ENCODE peak calls at places on chromosomes 1 and 21, in seven cellular contexts. L is PC-3; B is right lobe of liver; V is CD8-positive, alpha-beta T cell; C is suprapubic skin; W is esophagus muscularis mucosa; R is fibroblast of lung. S is an unnamed sample.

GRCh38 chr1:84998642-84999280 is 1.8 kb upstream of the MCOLN2 start:
- DNase-seq in L (peak; percentile 41), V (peak; percentile 67), W (no peak), C (no peak), R (peak; percentile 14), B (no peak), S (peak; percentile 46)

GRCh38 chr1:88985033-88985432 is 7.4 kb downstream of the KYAT3 start:
- DNase-seq in V (no peak), C (no peak), L (peak; percentile 95), R (peak; percentile 86), B (no peak), W (no peak), S (no peak)

GRCh38 chr1:200737647-200738296 is 921 bp upstream of the CAMSAP2 start:
- DNase-seq in C (no peak), V (no peak), R (no peak), L (no peak), B (no peak), W (no peak), S (no peak)

GRCh38 chr1:59917026-59917784 is 9.4 kb downstream of the CYP2J2 start:
- DNase-seq in R (no peak), W (no peak), C (no peak), V (no peak), B (no peak), L (no peak), S (no peak)

GRCh38 chr1:222634180-222635013 is 16.5 kb downstream of the MIA3 start:
- DNase-seq in W (no peak), R (peak; percentile 94), B (no peak), L (peak; percentile 100), C (no peak), V (peak; percentile 67), S (peak; percentile 83)

GRCh38 chr1:37477198-37477931 is 3.0 kb downstream of the ZC3H12A start:
- DNase-seq in C (peak; percentile 72), V (peak; percentile 79), W (no peak), L (peak; percentile 57), R (no peak), B (peak; percentile 68), S (peak; percentile 77)

GRCh38 chr21:28633803-28634572 is 358.7 kb downstream of the LTN1 start:
- DNase-seq in C (no peak), B (no peak), W (no peak), L (peak; percentile 91), R (peak; percentile 75), V (no peak), S (no peak)

GRCh38 chr1:18868801-18869424 is 9.5 kb upstream of the TAS1R2 start:
- DNase-seq in B (no peak), L (no peak), V (no peak), R (no peak), C (no peak), W (no peak), S (no peak)

DNA sequence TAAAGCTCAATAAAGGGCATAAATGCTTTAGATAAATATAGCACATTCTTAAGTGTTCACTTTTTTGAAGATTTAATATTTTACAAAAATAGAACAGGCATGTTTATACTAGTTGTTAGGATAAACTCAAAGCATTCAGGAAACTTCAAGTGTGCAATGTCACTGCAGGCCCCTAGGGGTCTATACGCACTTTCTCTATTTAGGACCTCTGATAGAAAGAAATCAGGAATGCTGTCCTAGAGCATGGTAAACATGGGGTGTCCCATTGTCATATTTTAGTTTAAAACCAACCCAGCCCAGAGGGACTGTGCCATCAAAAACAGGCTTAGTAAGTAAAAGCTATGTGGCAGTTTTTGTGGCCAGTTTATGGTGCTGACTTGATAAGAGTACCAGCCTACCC is 102.2 kb downstream of the BARHL2 start:
- DNase-seq in L (peak; percentile 10), C (no peak), W (no peak), V (no peak), R (no peak), B (no peak), S (no peak)
- TF ChIP-seq CTCF in L (peak; percentile 55), C (no peak), W (no peak), V (no peak), R (no peak), B (peak; percentile 23), S (peak; percentile 85)

GRCh38 chr1:111848852-111849545 is 93.3 kb downstream of the DDX20 start:
- DNase-seq in V (no peak), B (no peak), L (no peak), R (no peak), W (no peak), C (no peak), S (no peak)

GRCh38 chr1:111855260-111855659 is 99.6 kb downstream of the DDX20 start:
- DNase-seq in R (no peak), W (no peak), C (no peak), B (no peak), L (no peak), V (no peak), S (peak; percentile 73)

GRCh38 chr1:111852216-111852615 is 96.5 kb downstream of the DDX20 start:
- DNase-seq in W (no peak), R (no peak), C (no peak), B (no peak), V (no peak), L (no peak), S (no peak)

GRCh38 chr1:111850124-111850523 is 94.4 kb downstream of the DDX20 start:
- DNase-seq in V (no peak), B (no peak), C (no peak), R (no peak), W (no peak), L (no peak), S (no peak)

GRCh38 chr1:111851552-111851951 is 95.9 kb downstream of the DDX20 start:
- DNase-seq in L (no peak), R (no peak), W (no peak), C (no peak), V (no peak), B (no peak), S (peak; percentile 67)
- H3K4me1 ChIP-seq in L (no peaks in the 10 kb centered on the region), R (no peaks in the 10 kb centered on the region), W (peaks cover 24% of the 10 kb centered on the region), C (no peaks in the 10 kb centered on the region), V (no peaks in the 10 kb centered on the region), B (no peaks in the 10 kb centered on the region), S (no peaks in the 10 kb centered on the region)

DNA sequence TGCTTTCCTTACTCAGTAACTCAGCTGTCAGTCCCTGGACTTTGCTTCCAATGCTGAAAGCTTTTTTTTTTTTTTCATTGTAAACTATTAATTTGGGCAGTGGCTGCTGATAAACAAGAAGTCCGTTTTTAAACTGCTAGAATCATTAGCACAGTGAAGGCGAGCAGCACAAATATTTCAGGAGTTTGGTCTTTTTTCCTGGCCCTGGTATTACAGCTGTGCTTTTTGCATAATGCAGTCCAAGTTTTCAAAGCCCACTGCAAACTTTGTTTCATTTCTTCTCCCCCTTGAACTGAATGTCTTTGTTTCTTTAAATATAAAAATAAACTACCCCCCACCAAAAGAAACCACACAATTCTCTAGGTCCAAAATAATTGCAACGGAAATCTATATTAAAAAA is 6.6 kb downstream of the GLIS1 start:
- DNase-seq in B (no peak), W (no peak), C (no peak), V (no peak), R (peak; percentile 15), L (no peak), S (no peak)
- H3K4me3 ChIP-seq in B (no peak overlapping the region), W (no peak overlapping the region), C (no peak overlapping the region), V (no peak overlapping the region), R (no peak overlapping the region), L (peak overlapping the region; percentile 54), S (no peak overlapping the region)

GRCh38 chr1:41918450-41919043 is at the start of gene HIVEP3:
- DNase-seq in B (no peak), W (peak; percentile 86), C (no peak), R (peak; percentile 42), V (no peak), L (peak; percentile 63), S (no peak)
- TF ChIP-seq CTCF in B (peak; percentile 7), W (no peak), C (no peak), R (no peak), V (no peak), L (peak; percentile 27), S (peak; percentile 52)

GRCh38 chr1:230865062-230865817 is 3.1 kb downstream of the C1orf198 start:
- DNase-seq in R (no peak), B (no peak), V (no peak), C (no peak), W (no peak), L (no peak), S (no peak)

GRCh38 chr1:230863449-230863848 is 4.9 kb downstream of the C1orf198 start:
- DNase-seq in R (no peak), V (no peak), C (peak; percentile 74), L (peak; percentile 69), B (no peak), W (no peak), S (no peak)

GRCh38 chr1:230866171-230866811 is 2.0 kb downstream of the C1orf198 start:
- DNase-seq in L (no peak), R (no peak), B (no peak), C (no peak), V (no peak), W (no peak), S (no peak)

GRCh38 chr1:230861970-230862595 is 6.2 kb downstream of the C1orf198 start:
- DNase-seq in L (no peak), V (no peak), R (peak; percentile 87), W (no peak), C (no peak), B (no peak), S (no peak)

GRCh38 chr1:230864441-230864840 is 3.9 kb downstream of the C1orf198 start:
- DNase-seq in W (no peak), L (no peak), B (no peak), R (no peak), C (no peak), V (no peak), S (no peak)
- H3K4me1 ChIP-seq in W (peaks cover 57% of the 10 kb centered on the region), L (peaks cover 39% of the 10 kb centered on the region), B (no peaks in the 10 kb centered on the region), R (peaks cover 28% of the 10 kb centered on the region), C (peaks cover 62% of the 10 kb centered on the region), V (peaks cover 14% of the 10 kb centered on the region), S (no peaks in the 10 kb centered on the region)

DNA sequence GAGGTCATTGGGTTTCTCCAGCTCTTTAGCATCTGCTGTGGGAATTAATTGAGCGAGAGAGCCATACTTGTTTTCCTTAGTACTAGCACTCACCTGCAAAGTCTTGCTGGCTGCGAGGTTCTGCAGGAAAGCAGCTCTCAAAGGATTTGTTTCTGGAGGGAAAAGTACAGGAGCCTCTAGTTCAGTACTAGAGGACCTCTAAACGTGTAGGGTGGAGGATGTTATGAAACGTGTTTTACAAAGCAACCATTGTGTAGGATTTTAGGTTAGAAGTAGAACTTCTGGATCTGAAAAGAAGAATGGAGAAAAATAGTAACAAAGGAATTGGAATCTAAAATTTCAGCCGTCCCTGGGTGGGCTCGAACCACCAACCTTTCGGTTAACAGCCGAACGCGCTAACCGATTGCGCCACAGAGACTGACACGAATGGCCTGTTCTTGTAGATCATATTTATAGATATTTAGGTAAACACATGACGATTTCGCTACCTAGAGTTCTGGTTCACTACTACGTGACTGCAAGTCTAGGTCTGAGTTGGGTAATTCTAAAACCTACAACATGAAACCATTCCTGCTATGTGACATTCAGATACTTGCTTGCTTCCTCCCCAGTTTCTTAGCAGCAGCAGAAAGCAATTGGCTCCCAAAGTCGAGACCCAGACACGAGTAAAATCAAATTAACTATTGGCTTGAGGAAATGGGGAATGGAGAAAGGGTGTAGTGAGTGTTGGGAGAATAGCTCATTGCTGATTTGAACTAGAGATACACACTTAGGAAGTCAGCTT is 60.2 kb upstream of the CFAP126 start:
- DNase-seq in L (no peak), R (peak; percentile 65), W (no peak), V (no peak), C (no peak), B (no peak), S (peak; percentile 83)
- H3K4me3 ChIP-seq in L (no peak overlapping the region), R (no peak overlapping the region), W (no peak overlapping the region), V (no peak overlapping the region), C (no peak overlapping the region), B (no peak overlapping the region), S (peak overlapping the region; percentile 84)